ENCODE peak calls at places on chromosomes 13 and 19, in nine cellular contexts. One of them, this sample, is unnamed.

GRCh38 chr13:101450749-101451130 is 1.7 kb upstream of the ITGBL1 start:
- DNase-seq in islet precursor cell: no peak
- DNase-seq in mesothelial cell of epicardium: no peak
- DNase-seq in pancreas: no peak
- DNase-seq in activated CD8-positive, alpha-beta memory T cell treated with anti-CD3 and anti-CD28 coated beads for 48 hours: no peak
- DNase-seq in stimulated activated CD4-positive, alpha-beta T cell treated with anti-CD3 and anti-CD28 coated beads, Interleukin-15, amount 100 ng/mL, for 48 hours: no peak
- DNase-seq in brain microvascular endothelial cell: no peak
- DNase-seq in fibroblast of lung: no peak
- DNase-seq in activated CD8-positive, alpha-beta T cell treated with anti-CD3 and anti-CD28 coated beads for 36 hours: no peak
- DNase-seq in this sample: no peak

GRCh38 chr13:109436841-109437240 is 349.5 kb downstream of the IRS2 start:
- DNase-seq in islet precursor cell: no peak
- DNase-seq in mesothelial cell of epicardium: no peak
- DNase-seq in pancreas: no peak
- DNase-seq in activated CD8-positive, alpha-beta memory T cell treated with anti-CD3 and anti-CD28 coated beads for 48 hours: no peak
- DNase-seq in stimulated activated CD4-positive, alpha-beta T cell treated with anti-CD3 and anti-CD28 coated beads, Interleukin-15, amount 100 ng/mL, for 48 hours: no peak
- DNase-seq in brain microvascular endothelial cell: no peak
- DNase-seq in fibroblast of lung: no peak
- DNase-seq in activated CD8-positive, alpha-beta T cell treated with anti-CD3 and anti-CD28 coated beads for 36 hours: no peak
- DNase-seq in this sample: no peak

GRCh38 chr13:106523566-106523965 is 11.9 kb downstream of the EFNB2 start:
- DNase-seq in islet precursor cell: no peak
- DNase-seq in mesothelial cell of epicardium: no peak
- DNase-seq in pancreas: no peak
- DNase-seq in activated CD8-positive, alpha-beta memory T cell treated with anti-CD3 and anti-CD28 coated beads for 48 hours: no peak
- DNase-seq in stimulated activated CD4-positive, alpha-beta T cell treated with anti-CD3 and anti-CD28 coated beads, Interleukin-15, amount 100 ng/mL, for 48 hours: no peak
- DNase-seq in brain microvascular endothelial cell: no peak
- DNase-seq in fibroblast of lung: peak; percentile 58
- DNase-seq in activated CD8-positive, alpha-beta T cell treated with anti-CD3 and anti-CD28 coated beads for 36 hours: no peak
- DNase-seq in this sample: no peak

GRCh38 chr19:17862711-17863519 is 3.2 kb downstream of the RPL18A start:
- DNase-seq in islet precursor cell: no peak
- DNase-seq in mesothelial cell of epicardium: no peak
- DNase-seq in pancreas: no peak
- DNase-seq in activated CD8-positive, alpha-beta memory T cell treated with anti-CD3 and anti-CD28 coated beads for 48 hours: no peak
- DNase-seq in stimulated activated CD4-positive, alpha-beta T cell treated with anti-CD3 and anti-CD28 coated beads, Interleukin-15, amount 100 ng/mL, for 48 hours: no peak
- DNase-seq in brain microvascular endothelial cell: no peak
- DNase-seq in fibroblast of lung: no peak
- DNase-seq in activated CD8-positive, alpha-beta T cell treated with anti-CD3 and anti-CD28 coated beads for 36 hours: no peak
- DNase-seq in this sample: no peak

GRCh38 chr13:31209819-31210209 is 10.0 kb downstream of the B3GLCT start:
- DNase-seq in islet precursor cell: no peak
- DNase-seq in mesothelial cell of epicardium: no peak
- DNase-seq in pancreas: no peak
- DNase-seq in activated CD8-positive, alpha-beta memory T cell treated with anti-CD3 and anti-CD28 coated beads for 48 hours: no peak
- DNase-seq in stimulated activated CD4-positive, alpha-beta T cell treated with anti-CD3 and anti-CD28 coated beads, Interleukin-15, amount 100 ng/mL, for 48 hours: no peak
- DNase-seq in brain microvascular endothelial cell: no peak
- DNase-seq in fibroblast of lung: no peak
- DNase-seq in activated CD8-positive, alpha-beta T cell treated with anti-CD3 and anti-CD28 coated beads for 36 hours: no peak
- DNase-seq in this sample: no peak

GRCh38 chr13:99577934-99578917 is 77.0 kb downstream of the TM9SF2 start:
- DNase-seq in islet precursor cell: no peak
- DNase-seq in mesothelial cell of epicardium: no peak
- DNase-seq in pancreas: no peak
- DNase-seq in activated CD8-positive, alpha-beta memory T cell treated with anti-CD3 and anti-CD28 coated beads for 48 hours: no peak
- DNase-seq in stimulated activated CD4-positive, alpha-beta T cell treated with anti-CD3 and anti-CD28 coated beads, Interleukin-15, amount 100 ng/mL, for 48 hours: no peak
- DNase-seq in brain microvascular endothelial cell: no peak
- DNase-seq in fibroblast of lung: peak; percentile 34
- DNase-seq in activated CD8-positive, alpha-beta T cell treated with anti-CD3 and anti-CD28 coated beads for 36 hours: no peak
- DNase-seq in this sample: peak; percentile 35

GRCh38 chr13:99386911-99387788 is 80.0 kb upstream of the GPR183 start:
- DNase-seq in islet precursor cell: peak; percentile 74
- DNase-seq in mesothelial cell of epicardium: peak; percentile 37
- DNase-seq in pancreas: no peak
- DNase-seq in activated CD8-positive, alpha-beta memory T cell treated with anti-CD3 and anti-CD28 coated beads for 48 hours: peak; percentile 85
- DNase-seq in stimulated activated CD4-positive, alpha-beta T cell treated with anti-CD3 and anti-CD28 coated beads, Interleukin-15, amount 100 ng/mL, for 48 hours: peak; percentile 88
- DNase-seq in brain microvascular endothelial cell: peak; percentile 29
- DNase-seq in fibroblast of lung: no peak
- DNase-seq in activated CD8-positive, alpha-beta T cell treated with anti-CD3 and anti-CD28 coated beads for 36 hours: peak; percentile 92
- DNase-seq in this sample: peak; percentile 93

GRCh38 chr13:106340249-106340648 is 195.2 kb downstream of the EFNB2 start:
- DNase-seq in islet precursor cell: no peak
- DNase-seq in mesothelial cell of epicardium: no peak
- DNase-seq in pancreas: no peak
- DNase-seq in activated CD8-positive, alpha-beta memory T cell treated with anti-CD3 and anti-CD28 coated beads for 48 hours: no peak
- DNase-seq in stimulated activated CD4-positive, alpha-beta T cell treated with anti-CD3 and anti-CD28 coated beads, Interleukin-15, amount 100 ng/mL, for 48 hours: no peak
- DNase-seq in brain microvascular endothelial cell: no peak
- DNase-seq in fibroblast of lung: no peak
- DNase-seq in activated CD8-positive, alpha-beta T cell treated with anti-CD3 and anti-CD28 coated beads for 36 hours: no peak
- DNase-seq in this sample: no peak

GRCh38 chr19:54673222-54673621 is 10.4 kb downstream of the LILRB4 start:
- DNase-seq in islet precursor cell: no peak
- DNase-seq in mesothelial cell of epicardium: no peak
- DNase-seq in pancreas: no peak
- DNase-seq in activated CD8-positive, alpha-beta memory T cell treated with anti-CD3 and anti-CD28 coated beads for 48 hours: no peak
- DNase-seq in stimulated activated CD4-positive, alpha-beta T cell treated with anti-CD3 and anti-CD28 coated beads, Interleukin-15, amount 100 ng/mL, for 48 hours: no peak
- DNase-seq in brain microvascular endothelial cell: no peak
- DNase-seq in fibroblast of lung: no peak
- DNase-seq in activated CD8-positive, alpha-beta T cell treated with anti-CD3 and anti-CD28 coated beads for 36 hours: no peak
- DNase-seq in this sample: no peak

GRCh38 chr19:6710273-6711077 is 10.0 kb downstream of the C3 start:
- DNase-seq in islet precursor cell: peak; percentile 67
- DNase-seq in mesothelial cell of epicardium: no peak
- DNase-seq in pancreas: no peak
- DNase-seq in activated CD8-positive, alpha-beta memory T cell treated with anti-CD3 and anti-CD28 coated beads for 48 hours: no peak
- DNase-seq in stimulated activated CD4-positive, alpha-beta T cell treated with anti-CD3 and anti-CD28 coated beads, Interleukin-15, amount 100 ng/mL, for 48 hours: no peak
- DNase-seq in brain microvascular endothelial cell: no peak
- DNase-seq in fibroblast of lung: no peak
- DNase-seq in activated CD8-positive, alpha-beta T cell treated with anti-CD3 and anti-CD28 coated beads for 36 hours: peak; percentile 35
- DNase-seq in this sample: no peak

GRCh38 chr13:66634384-66634783 is 595.8 kb downstream of the PCDH9 start:
- DNase-seq in islet precursor cell: no peak
- DNase-seq in mesothelial cell of epicardium: no peak
- DNase-seq in pancreas: no peak
- DNase-seq in activated CD8-positive, alpha-beta memory T cell treated with anti-CD3 and anti-CD28 coated beads for 48 hours: no peak
- DNase-seq in stimulated activated CD4-positive, alpha-beta T cell treated with anti-CD3 and anti-CD28 coated beads, Interleukin-15, amount 100 ng/mL, for 48 hours: no peak
- DNase-seq in brain microvascular endothelial cell: no peak
- DNase-seq in fibroblast of lung: no peak
- DNase-seq in activated CD8-positive, alpha-beta T cell treated with anti-CD3 and anti-CD28 coated beads for 36 hours: no peak
- DNase-seq in this sample: no peak

GRCh38 chr19:2476451-2477140 is 669 bp downstream of the GADD45B start:
- DNase-seq in islet precursor cell: peak; percentile 72
- DNase-seq in mesothelial cell of epicardium: peak; percentile 57
- DNase-seq in pancreas: peak; percentile 67
- DNase-seq in activated CD8-positive, alpha-beta memory T cell treated with anti-CD3 and anti-CD28 coated beads for 48 hours: peak; percentile 67
- DNase-seq in stimulated activated CD4-positive, alpha-beta T cell treated with anti-CD3 and anti-CD28 coated beads, Interleukin-15, amount 100 ng/mL, for 48 hours: peak; percentile 64
- DNase-seq in brain microvascular endothelial cell: peak; percentile 77
- DNase-seq in fibroblast of lung: no peak
- DNase-seq in activated CD8-positive, alpha-beta T cell treated with anti-CD3 and anti-CD28 coated beads for 36 hours: peak; percentile 90
- DNase-seq in this sample: peak; percentile 59

GRCh38 chr19:10543420-10544241 is at the start of gene ATG4D:
- DNase-seq in islet precursor cell: peak; percentile 87
- DNase-seq in mesothelial cell of epicardium: peak; percentile 82
- DNase-seq in pancreas: peak; percentile 96
- DNase-seq in activated CD8-positive, alpha-beta memory T cell treated with anti-CD3 and anti-CD28 coated beads for 48 hours: peak; percentile 68
- DNase-seq in stimulated activated CD4-positive, alpha-beta T cell treated with anti-CD3 and anti-CD28 coated beads, Interleukin-15, amount 100 ng/mL, for 48 hours: peak; percentile 68
- DNase-seq in brain microvascular endothelial cell: peak; percentile 35
- DNase-seq in fibroblast of lung: peak; percentile 61
- DNase-seq in activated CD8-positive, alpha-beta T cell treated with anti-CD3 and anti-CD28 coated beads for 36 hours: peak; percentile 80
- DNase-seq in this sample: peak; percentile 87

GRCh38 chr13:81480634-81481033 is 1139.7 kb upstream of the SPRY2 start:
- DNase-seq in islet precursor cell: no peak
- DNase-seq in mesothelial cell of epicardium: no peak
- DNase-seq in pancreas: no peak
- DNase-seq in activated CD8-positive, alpha-beta memory T cell treated with anti-CD3 and anti-CD28 coated beads for 48 hours: no peak
- DNase-seq in stimulated activated CD4-positive, alpha-beta T cell treated with anti-CD3 and anti-CD28 coated beads, Interleukin-15, amount 100 ng/mL, for 48 hours: no peak
- DNase-seq in brain microvascular endothelial cell: no peak
- DNase-seq in fibroblast of lung: no peak
- DNase-seq in activated CD8-positive, alpha-beta T cell treated with anti-CD3 and anti-CD28 coated beads for 36 hours: no peak
- DNase-seq in this sample: no peak

GRCh38 chr19:35717665-35718344 is at the start of gene KMT2B:
- DNase-seq in islet precursor cell: no peak
- DNase-seq in mesothelial cell of epicardium: peak; percentile 93
- DNase-seq in pancreas: no peak
- DNase-seq in activated CD8-positive, alpha-beta memory T cell treated with anti-CD3 and anti-CD28 coated beads for 48 hours: peak; percentile 60
- DNase-seq in stimulated activated CD4-positive, alpha-beta T cell treated with anti-CD3 and anti-CD28 coated beads, Interleukin-15, amount 100 ng/mL, for 48 hours: no peak
- DNase-seq in brain microvascular endothelial cell: no peak
- DNase-seq in fibroblast of lung: no peak
- DNase-seq in activated CD8-positive, alpha-beta T cell treated with anti-CD3 and anti-CD28 coated beads for 36 hours: no peak
- DNase-seq in this sample: no peak

GRCh38 chr13:95100525-95101121 is 200.6 kb downstream of the ABCC4 start:
- DNase-seq in islet precursor cell: no peak
- DNase-seq in mesothelial cell of epicardium: no peak
- DNase-seq in pancreas: no peak
- DNase-seq in activated CD8-positive, alpha-beta memory T cell treated with anti-CD3 and anti-CD28 coated beads for 48 hours: no peak
- DNase-seq in stimulated activated CD4-positive, alpha-beta T cell treated with anti-CD3 and anti-CD28 coated beads, Interleukin-15, amount 100 ng/mL, for 48 hours: no peak
- DNase-seq in brain microvascular endothelial cell: peak; percentile 66
- DNase-seq in fibroblast of lung: peak; percentile 47
- DNase-seq in activated CD8-positive, alpha-beta T cell treated with anti-CD3 and anti-CD28 coated beads for 36 hours: no peak
- DNase-seq in this sample: no peak

GRCh38 chr19:58559275-58560006 is 1.0 kb upstream of the UBE2M start:
- DNase-seq in islet precursor cell: peak; percentile 96
- DNase-seq in mesothelial cell of epicardium: peak; percentile 85
- DNase-seq in pancreas: peak; percentile 91
- DNase-seq in activated CD8-positive, alpha-beta memory T cell treated with anti-CD3 and anti-CD28 coated beads for 48 hours: peak; percentile 75
- DNase-seq in stimulated activated CD4-positive, alpha-beta T cell treated with anti-CD3 and anti-CD28 coated beads, Interleukin-15, amount 100 ng/mL, for 48 hours: peak; percentile 64
- DNase-seq in brain microvascular endothelial cell: peak; percentile 85
- DNase-seq in fibroblast of lung: peak; percentile 92
- DNase-seq in activated CD8-positive, alpha-beta T cell treated with anti-CD3 and anti-CD28 coated beads for 36 hours: peak; percentile 85
- DNase-seq in this sample: peak; percentile 91

GRCh38 chr19:17225051-17225450 is 975 bp upstream of the OCEL1 start:
- DNase-seq in islet precursor cell: peak; percentile 32
- DNase-seq in mesothelial cell of epicardium: no peak
- DNase-seq in pancreas: no peak
- DNase-seq in activated CD8-positive, alpha-beta memory T cell treated with anti-CD3 and anti-CD28 coated beads for 48 hours: no peak
- DNase-seq in stimulated activated CD4-positive, alpha-beta T cell treated with anti-CD3 and anti-CD28 coated beads, Interleukin-15, amount 100 ng/mL, for 48 hours: no peak
- DNase-seq in brain microvascular endothelial cell: no peak
- DNase-seq in fibroblast of lung: no peak
- DNase-seq in activated CD8-positive, alpha-beta T cell treated with anti-CD3 and anti-CD28 coated beads for 36 hours: no peak
- DNase-seq in this sample: no peak

GRCh38 chr19:47227347-47228167 is 3.4 kb downstream of the BBC3 start:
- DNase-seq in islet precursor cell: peak; percentile 99
- DNase-seq in mesothelial cell of epicardium: peak; percentile 67
- DNase-seq in pancreas: peak; percentile 89
- DNase-seq in activated CD8-positive, alpha-beta memory T cell treated with anti-CD3 and anti-CD28 coated beads for 48 hours: peak; percentile 26
- DNase-seq in stimulated activated CD4-positive, alpha-beta T cell treated with anti-CD3 and anti-CD28 coated beads, Interleukin-15, amount 100 ng/mL, for 48 hours: no peak
- DNase-seq in brain microvascular endothelial cell: peak; percentile 90
- DNase-seq in fibroblast of lung: peak; percentile 97
- DNase-seq in activated CD8-positive, alpha-beta T cell treated with anti-CD3 and anti-CD28 coated beads for 36 hours: peak; percentile 87
- DNase-seq in this sample: peak; percentile 69

GRCh38 chr19:15563325-15563794 is 51.7 kb upstream of the CYP4F8 start:
- DNase-seq in islet precursor cell: no peak
- DNase-seq in mesothelial cell of epicardium: no peak
- DNase-seq in pancreas: peak; percentile 31
- DNase-seq in activated CD8-positive, alpha-beta memory T cell treated with anti-CD3 and anti-CD28 coated beads for 48 hours: no peak
- DNase-seq in stimulated activated CD4-positive, alpha-beta T cell treated with anti-CD3 and anti-CD28 coated beads, Interleukin-15, amount 100 ng/mL, for 48 hours: no peak
- DNase-seq in brain microvascular endothelial cell: no peak
- DNase-seq in fibroblast of lung: no peak
- DNase-seq in activated CD8-positive, alpha-beta T cell treated with anti-CD3 and anti-CD28 coated beads for 36 hours: no peak
- DNase-seq in this sample: peak; percentile 16

GRCh38 chr19:35260694-35261304 is 8.0 kb upstream of the USF2 start:
- DNase-seq in islet precursor cell: peak; percentile 32
- DNase-seq in mesothelial cell of epicardium: no peak
- DNase-seq in pancreas: no peak
- DNase-seq in activated CD8-positive, alpha-beta memory T cell treated with anti-CD3 and anti-CD28 coated beads for 48 hours: no peak
- DNase-seq in stimulated activated CD4-positive, alpha-beta T cell treated with anti-CD3 and anti-CD28 coated beads, Interleukin-15, amount 100 ng/mL, for 48 hours: no peak
- DNase-seq in brain microvascular endothelial cell: no peak
- DNase-seq in fibroblast of lung: no peak
- DNase-seq in activated CD8-positive, alpha-beta T cell treated with anti-CD3 and anti-CD28 coated beads for 36 hours: no peak
- DNase-seq in this sample: no peak

GRCh38 chr19:38376576-38376975 is 2.2 kb downstream of the PSMD8 start:
- DNase-seq in islet precursor cell: no peak
- DNase-seq in mesothelial cell of epicardium: no peak
- DNase-seq in pancreas: no peak
- DNase-seq in activated CD8-positive, alpha-beta memory T cell treated with anti-CD3 and anti-CD28 coated beads for 48 hours: no peak
- DNase-seq in stimulated activated CD4-positive, alpha-beta T cell treated with anti-CD3 and anti-CD28 coated beads, Interleukin-15, amount 100 ng/mL, for 48 hours: no peak
- DNase-seq in brain microvascular endothelial cell: no peak
- DNase-seq in fibroblast of lung: no peak
- DNase-seq in activated CD8-positive, alpha-beta T cell treated with anti-CD3 and anti-CD28 coated beads for 36 hours: no peak
- DNase-seq in this sample: no peak

GRCh38 chr13:114088863-114089262 is 43.6 kb downstream of the RASA3 start:
- DNase-seq in islet precursor cell: no peak
- DNase-seq in mesothelial cell of epicardium: no peak
- DNase-seq in pancreas: no peak
- DNase-seq in activated CD8-positive, alpha-beta memory T cell treated with anti-CD3 and anti-CD28 coated beads for 48 hours: no peak
- DNase-seq in stimulated activated CD4-positive, alpha-beta T cell treated with anti-CD3 and anti-CD28 coated beads, Interleukin-15, amount 100 ng/mL, for 48 hours: no peak
- DNase-seq in brain microvascular endothelial cell: no peak
- DNase-seq in fibroblast of lung: no peak
- DNase-seq in activated CD8-positive, alpha-beta T cell treated with anti-CD3 and anti-CD28 coated beads for 36 hours: no peak
- DNase-seq in this sample: no peak

GRCh38 chr13:97257800-97258799 is 36.0 kb downstream of the MBNL2 start:
- DNase-seq in islet precursor cell: peak; percentile 94
- DNase-seq in mesothelial cell of epicardium: no peak
- DNase-seq in pancreas: peak; percentile 70
- DNase-seq in activated CD8-positive, alpha-beta memory T cell treated with anti-CD3 and anti-CD28 coated beads for 48 hours: no peak
- DNase-seq in stimulated activated CD4-positive, alpha-beta T cell treated with anti-CD3 and anti-CD28 coated beads, Interleukin-15, amount 100 ng/mL, for 48 hours: no peak
- DNase-seq in brain microvascular endothelial cell: peak; percentile 97
- DNase-seq in fibroblast of lung: peak; percentile 80
- DNase-seq in activated CD8-positive, alpha-beta T cell treated with anti-CD3 and anti-CD28 coated beads for 36 hours: peak; percentile 29
- DNase-seq in this sample: no peak

GRCh38 chr19:5985098-5985783 is 7.3 kb upstream of the RANBP3 start:
- DNase-seq in islet precursor cell: no peak
- DNase-seq in mesothelial cell of epicardium: no peak
- DNase-seq in pancreas: no peak
- DNase-seq in activated CD8-positive, alpha-beta memory T cell treated with anti-CD3 and anti-CD28 coated beads for 48 hours: no peak
- DNase-seq in stimulated activated CD4-positive, alpha-beta T cell treated with anti-CD3 and anti-CD28 coated beads, Interleukin-15, amount 100 ng/mL, for 48 hours: no peak
- DNase-seq in brain microvascular endothelial cell: peak; percentile 46
- DNase-seq in fibroblast of lung: peak; percentile 38
- DNase-seq in activated CD8-positive, alpha-beta T cell treated with anti-CD3 and anti-CD28 coated beads for 36 hours: no peak
- DNase-seq in this sample: no peak